ENCODE peak calls at places on chromosomes 6 and 20, in seven cellular contexts. One of them, this sample, is unnamed.

GRCh38 chr6:40715501-40716403 is 128.6 kb upstream of the LRFN2 start:
- DNase-seq in NB4: no peak
- DNase-seq in D341Med: no peak
- DNase-seq in DMS153: peak
- DNase-seq in DMS79: peak
- DNase-seq in stimulated activated CD4-positive, alpha-beta T cell treated with anti-CD3 and anti-CD28 coated beads, Interleukin-4, amount 100 ng/mL, for 4 hours: no peak
- DNase-seq in upper lobe of right lung: no peak
- DNase-seq in this sample: no peak

GRCh38 chr6:25472314-25472713 is 179.7 kb upstream of the SCGN start:
- DNase-seq in NB4: no peak
- DNase-seq in upper lobe of right lung: no peak
- DNase-seq in D341Med: peak
- DNase-seq in DMS79: no peak
- DNase-seq in DMS153: no peak
- DNase-seq in stimulated activated CD4-positive, alpha-beta T cell treated with anti-CD3 and anti-CD28 coated beads, Interleukin-4, amount 100 ng/mL, for 4 hours: no peak
- DNase-seq in this sample: peak

GRCh38 chr20:326645-327031 is 1.3 kb downstream of the SOX12 start:
- DNase-seq in NB4: peak
- DNase-seq in stimulated activated CD4-positive, alpha-beta T cell treated with anti-CD3 and anti-CD28 coated beads, Interleukin-4, amount 100 ng/mL, for 4 hours: no peak
- DNase-seq in upper lobe of right lung: peak
- DNase-seq in D341Med: no peak
- DNase-seq in DMS153: no peak
- DNase-seq in DMS79: no peak
- DNase-seq in this sample: peak

GRCh38 chr6:43274916-43275597 is 23.0 kb upstream of the SLC22A7 start:
- DNase-seq in D341Med: no peak
- DNase-seq in NB4: no peak
- DNase-seq in DMS153: no peak
- DNase-seq in DMS79: no peak
- DNase-seq in stimulated activated CD4-positive, alpha-beta T cell treated with anti-CD3 and anti-CD28 coated beads, Interleukin-4, amount 100 ng/mL, for 4 hours: no peak
- DNase-seq in upper lobe of right lung: peak
- DNase-seq in this sample: no peak

GRCh38 chr20:55615818-55616217 is 389.5 kb downstream of the CBLN4 start:
- DNase-seq in upper lobe of right lung: no peak
- DNase-seq in D341Med: no peak
- DNase-seq in NB4: no peak
- DNase-seq in DMS153: no peak
- DNase-seq in DMS79: no peak
- DNase-seq in stimulated activated CD4-positive, alpha-beta T cell treated with anti-CD3 and anti-CD28 coated beads, Interleukin-4, amount 100 ng/mL, for 4 hours: no peak
- DNase-seq in this sample: no peak

GRCh38 chr6:11212625-11213024 is 19.8 kb downstream of the NEDD9 start:
- DNase-seq in upper lobe of right lung: no peak
- DNase-seq in stimulated activated CD4-positive, alpha-beta T cell treated with anti-CD3 and anti-CD28 coated beads, Interleukin-4, amount 100 ng/mL, for 4 hours: no peak
- DNase-seq in DMS79: no peak
- DNase-seq in NB4: peak
- DNase-seq in D341Med: no peak
- DNase-seq in DMS153: no peak
- DNase-seq in this sample: no peak

GRCh38 chr20:1696521-1697209 is 39.1 kb upstream of the SIRPG start:
- DNase-seq in NB4: peak
- DNase-seq in upper lobe of right lung: no peak
- DNase-seq in stimulated activated CD4-positive, alpha-beta T cell treated with anti-CD3 and anti-CD28 coated beads, Interleukin-4, amount 100 ng/mL, for 4 hours: no peak
- DNase-seq in DMS153: no peak
- DNase-seq in D341Med: no peak
- DNase-seq in DMS79: no peak
- DNase-seq in this sample: no peak

GRCh38 chr6:865846-866245 is 172.9 kb upstream of the EXOC2 start:
- DNase-seq in upper lobe of right lung: no peak
- DNase-seq in D341Med: no peak
- DNase-seq in NB4: no peak
- DNase-seq in DMS79: no peak
- DNase-seq in stimulated activated CD4-positive, alpha-beta T cell treated with anti-CD3 and anti-CD28 coated beads, Interleukin-4, amount 100 ng/mL, for 4 hours: no peak
- DNase-seq in DMS153: no peak
- DNase-seq in this sample: no peak

GRCh38 chr6:113862112-113862511 is 5.0 kb downstream of the MARCKS start:
- DNase-seq in D341Med: no peak
- DNase-seq in stimulated activated CD4-positive, alpha-beta T cell treated with anti-CD3 and anti-CD28 coated beads, Interleukin-4, amount 100 ng/mL, for 4 hours: no peak
- DNase-seq in DMS153: no peak
- DNase-seq in NB4: no peak
- DNase-seq in DMS79: no peak
- DNase-seq in upper lobe of right lung: no peak
- DNase-seq in this sample: no peak

GRCh38 chr6:56555438-56555872 is 87.2 kb downstream of the DST start:
- DNase-seq in DMS79: no peak
- DNase-seq in D341Med: no peak
- DNase-seq in stimulated activated CD4-positive, alpha-beta T cell treated with anti-CD3 and anti-CD28 coated beads, Interleukin-4, amount 100 ng/mL, for 4 hours: no peak
- DNase-seq in DMS153: no peak
- DNase-seq in NB4: no peak
- DNase-seq in upper lobe of right lung: no peak
- DNase-seq in this sample: no peak

GRCh38 chr20:5171074-5171789 is 44.4 kb downstream of the CDS2 start:
- DNase-seq in DMS79: no peak
- DNase-seq in DMS153: peak
- DNase-seq in D341Med: no peak
- DNase-seq in stimulated activated CD4-positive, alpha-beta T cell treated with anti-CD3 and anti-CD28 coated beads, Interleukin-4, amount 100 ng/mL, for 4 hours: no peak
- DNase-seq in NB4: no peak
- DNase-seq in upper lobe of right lung: no peak
- DNase-seq in this sample: no peak

GRCh38 chr6:156655267-156655918 is 121.8 kb upstream of the ARID1B start:
- DNase-seq in NB4: no peak
- DNase-seq in stimulated activated CD4-positive, alpha-beta T cell treated with anti-CD3 and anti-CD28 coated beads, Interleukin-4, amount 100 ng/mL, for 4 hours: no peak
- DNase-seq in DMS153: no peak
- DNase-seq in upper lobe of right lung: no peak
- DNase-seq in D341Med: no peak
- DNase-seq in DMS79: no peak
- DNase-seq in this sample: no peak

GRCh38 chr6:154434662-154435061 is 75.8 kb downstream of the CNKSR3 start:
- DNase-seq in NB4: no peak
- DNase-seq in upper lobe of right lung: no peak
- DNase-seq in D341Med: no peak
- DNase-seq in DMS79: no peak
- DNase-seq in DMS153: no peak
- DNase-seq in stimulated activated CD4-positive, alpha-beta T cell treated with anti-CD3 and anti-CD28 coated beads, Interleukin-4, amount 100 ng/mL, for 4 hours: no peak
- DNase-seq in this sample: no peak

GRCh38 chr6:105226598-105227291 is 46.9 kb upstream of the POPDC3 start:
- DNase-seq in DMS153: no peak
- DNase-seq in DMS79: no peak
- DNase-seq in NB4: no peak
- DNase-seq in upper lobe of right lung: no peak
- DNase-seq in stimulated activated CD4-positive, alpha-beta T cell treated with anti-CD3 and anti-CD28 coated beads, Interleukin-4, amount 100 ng/mL, for 4 hours: no peak
- DNase-seq in D341Med: no peak
- DNase-seq in this sample: no peak

GRCh38 chr6:17035994-17036393 is 65.9 kb upstream of the STMND1 start:
- DNase-seq in DMS79: no peak
- DNase-seq in upper lobe of right lung: no peak
- DNase-seq in stimulated activated CD4-positive, alpha-beta T cell treated with anti-CD3 and anti-CD28 coated beads, Interleukin-4, amount 100 ng/mL, for 4 hours: no peak
- DNase-seq in DMS153: no peak
- DNase-seq in D341Med: no peak
- DNase-seq in NB4: no peak
- DNase-seq in this sample: no peak

GRCh38 chr6:25296980-25297379 is 17.8 kb downstream of the CARMIL1 start:
- DNase-seq in D341Med: no peak
- DNase-seq in DMS153: no peak
- DNase-seq in DMS79: no peak
- DNase-seq in stimulated activated CD4-positive, alpha-beta T cell treated with anti-CD3 and anti-CD28 coated beads, Interleukin-4, amount 100 ng/mL, for 4 hours: no peak
- DNase-seq in NB4: no peak
- DNase-seq in upper lobe of right lung: no peak
- DNase-seq in this sample: no peak

GRCh38 chr6:6003334-6004146 is 3.2 kb downstream of the NRN1 start:
- DNase-seq in stimulated activated CD4-positive, alpha-beta T cell treated with anti-CD3 and anti-CD28 coated beads, Interleukin-4, amount 100 ng/mL, for 4 hours: no peak
- DNase-seq in upper lobe of right lung: no peak
- DNase-seq in DMS79: no peak
- DNase-seq in DMS153: no peak
- DNase-seq in NB4: peak
- DNase-seq in D341Med: peak
- DNase-seq in this sample: no peak

GRCh38 chr6:41489284-41489851 is 56.8 kb upstream of the FOXP4 start:
- DNase-seq in D341Med: no peak
- DNase-seq in DMS153: no peak
- DNase-seq in stimulated activated CD4-positive, alpha-beta T cell treated with anti-CD3 and anti-CD28 coated beads, Interleukin-4, amount 100 ng/mL, for 4 hours: no peak
- DNase-seq in DMS79: no peak
- DNase-seq in upper lobe of right lung: no peak
- DNase-seq in NB4: no peak
- DNase-seq in this sample: no peak

GRCh38 chr6:168815229-168815628 is 374.2 kb downstream of the SMOC2 start:
- DNase-seq in upper lobe of right lung: no peak
- DNase-seq in NB4: peak
- DNase-seq in stimulated activated CD4-positive, alpha-beta T cell treated with anti-CD3 and anti-CD28 coated beads, Interleukin-4, amount 100 ng/mL, for 4 hours: no peak
- DNase-seq in D341Med: no peak
- DNase-seq in DMS153: no peak
- DNase-seq in DMS79: no peak
- DNase-seq in this sample: peak

This sample was measured in NAMALWA.